ENCODE peak calls at places on chromosomes 4 and X, in five cellular contexts. V, O, Y, Z and G are unnamed samples.

GRCh38 chrX:39261446-39262147 is 460.3 kb downstream of the MID1IP1 start:
- DNase-seq in V (no peak), O (no peak), Y (peak; percentile 85), Z (no peak), G (peak; percentile 38)

GRCh38 chr4:36303430-36304137 is 22.2 kb downstream of the DTHD1 start:
- DNase-seq in V (no peak), O (no peak), Y (no peak), Z (no peak), G (no peak)

GRCh38 chrX:8730812-8731578 is 942 bp downstream of the ANOS1 start:
- DNase-seq in V (no peak), O (no peak), Y (no peak), Z (no peak), G (no peak)

GRCh38 chr4:41887821-41888699 is 47.2 kb upstream of the TMEM33 start:
- DNase-seq in V (no peak), O (no peak), Y (peak; percentile 66), Z (peak; percentile 55), G (peak; percentile 39)

GRCh38 chrX:20265221-20265725 is 1.4 kb downstream of the RPS6KA3 start:
- DNase-seq in V (peak; percentile 72), O (peak; percentile 77), Y (peak; percentile 90), Z (peak; percentile 38), G (peak; percentile 53)

GRCh38 chr4:96833831-96834230 is 993.9 kb downstream of the PDHA2 start:
- DNase-seq in V (no peak), O (no peak), Y (no peak), Z (no peak), G (no peak)

GRCh38 chr4:79653871-79654270 is 245.8 kb upstream of the GK2 start:
- DNase-seq in V (no peak), O (no peak), Y (no peak), Z (no peak), G (no peak)

GRCh38 chr4:63983224-63983623 is 426.0 kb downstream of the TECRL start:
- DNase-seq in V (no peak), O (no peak), Y (no peak), Z (no peak), G (no peak)

GRCh38 chrX:149495573-149496071 is 9.5 kb downstream of the IDS start:
- DNase-seq in V (no peak), O (no peak), Y (peak; percentile 89), Z (no peak), G (peak; percentile 61)

GRCh38 chr4:3718462-3718861 is 47.7 kb upstream of the ADRA2C start:
- DNase-seq in V (no peak), O (no peak), Y (no peak), Z (no peak), G (no peak)

DNA sequence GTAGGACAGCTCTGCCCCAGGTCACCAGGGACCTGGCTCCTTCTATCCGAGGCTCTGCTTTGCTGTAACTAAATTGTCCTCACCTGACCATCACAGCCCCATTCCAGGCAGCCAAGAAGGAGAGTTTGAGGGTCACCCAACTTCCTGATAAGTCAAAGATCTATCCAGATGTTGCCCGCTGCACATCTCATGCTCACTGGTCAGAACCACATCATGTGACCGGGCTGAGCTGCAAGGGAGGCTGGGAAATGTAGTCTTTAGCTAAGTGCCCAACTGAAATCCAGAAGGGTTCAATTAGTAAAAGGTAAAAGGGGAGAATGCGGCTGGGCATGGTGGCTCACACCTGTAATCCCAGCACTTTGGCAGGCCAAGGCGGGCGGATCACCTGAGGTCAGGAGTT is 18.4 kb downstream of the HMX1 start:
- DNase-seq in V (no peak), O (no peak), Y (no peak), Z (no peak), G (no peak)
- H3K27me3 ChIP-seq in V (peaks cover 29% of the 10 kb centered on the region), O (peaks cover 30% of the 10 kb centered on the region), Y (peaks cover 67% of the 10 kb centered on the region), Z (no peaks in the 10 kb centered on the region), G (peaks cover 32% of the 10 kb centered on the region)

DNA sequence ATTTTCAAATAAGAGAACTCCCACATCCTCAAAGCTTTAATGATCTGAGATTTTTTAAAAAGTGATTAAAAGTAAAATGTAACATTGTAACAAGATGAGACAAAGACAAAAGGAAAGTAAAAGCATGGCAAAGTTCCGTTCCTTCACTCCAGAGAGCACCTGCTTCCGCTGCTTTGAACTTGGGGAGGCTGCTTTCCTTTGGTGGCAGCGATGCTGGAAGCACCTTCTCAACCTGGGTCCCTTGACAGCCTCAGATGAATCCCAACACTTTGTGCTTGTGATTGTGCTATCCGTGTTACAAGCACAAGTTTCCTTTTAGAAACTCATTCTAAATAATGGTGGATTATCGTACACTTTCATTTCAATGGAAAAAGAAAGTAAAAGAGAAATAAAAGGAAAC is 59.7 kb downstream of the HADH start:
- DNase-seq in V (no peak), O (no peak), Y (no peak), Z (no peak), G (peak; percentile 58)
- H3K4me3 ChIP-seq in V (no peak overlapping the region), O (no peak overlapping the region), Y (no peak overlapping the region), Z (no peak overlapping the region), G (peak overlapping the region; percentile 22)

GRCh38 chr4:6226506-6226905 is 26.2 kb upstream of the JAKMIP1 start:
- DNase-seq in V (no peak), O (no peak), Y (no peak), Z (no peak), G (no peak)
- H3K27me3 ChIP-seq in V (peaks cover 1% of the 10 kb centered on the region), O (peaks cover 11% of the 10 kb centered on the region), Y (peaks cover 9% of the 10 kb centered on the region), Z (no peaks in the 10 kb centered on the region), G (peaks cover 12% of the 10 kb centered on the region)

GRCh38 chr4:140567722-140568121 is 1.0 kb downstream of the UCP1 start:
- DNase-seq in V (no peak), O (peak; percentile 22), Y (peak; percentile 24), Z (peak; percentile 12), G (peak; percentile 20)
- H3K4me3 ChIP-seq in V (no peak overlapping the region), O (peak overlapping the region; percentile 53), Y (peak overlapping the region; percentile 17), Z (no peak overlapping the region), G (no peak overlapping the region)

GRCh38 chrX:25011589-25012432 is 4.0 kb downstream of the ARX start:
- DNase-seq in V (no peak), O (no peak), Y (no peak), Z (no peak), G (no peak)
- H3K27me3 ChIP-seq in V (peaks cover 65% of the 10 kb centered on the region), O (peaks cover 66% of the 10 kb centered on the region), Y (peaks cover 60% of the 10 kb centered on the region), Z (no peaks in the 10 kb centered on the region), G (peaks cover 39% of the 10 kb centered on the region)

GRCh38 chrX:125394449-125394848 is 74.8 kb downstream of the TEX13C start:
- DNase-seq in V (no peak), O (no peak), Y (no peak), Z (no peak), G (no peak)
- H3K4me3 ChIP-seq in V (no peak overlapping the region), O (no peak overlapping the region), Y (no peak overlapping the region), Z (no peak overlapping the region), G (no peak overlapping the region)

DNA sequence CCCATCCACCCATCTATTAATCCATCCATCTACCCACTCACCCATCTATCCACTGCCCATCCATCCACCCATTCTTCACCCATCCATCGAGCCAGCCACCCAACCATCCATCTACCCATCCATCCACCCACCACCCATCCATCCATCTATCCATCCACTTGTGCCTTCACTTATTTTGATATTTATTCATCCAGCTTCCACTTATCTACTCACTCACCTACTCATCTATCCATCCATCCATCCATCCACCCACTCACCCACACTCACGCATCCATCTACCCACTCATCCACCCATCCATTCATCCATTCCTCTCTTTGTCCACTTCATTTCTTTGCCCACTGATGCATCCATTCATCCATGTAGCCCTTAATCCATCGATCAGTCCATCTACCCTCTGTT is 72.9 kb upstream of the AFAP1 start:
- DNase-seq in V (no peak), O (no peak), Y (no peak), Z (no peak), G (no peak)
- H3K27me3 ChIP-seq in V (no peaks in the 10 kb centered on the region), O (no peaks in the 10 kb centered on the region), Y (peaks cover 70% of the 10 kb centered on the region), Z (no peaks in the 10 kb centered on the region), G (no peaks in the 10 kb centered on the region)

GRCh38 chrX:13254076-13254785 is 65.6 kb downstream of the ATXN3L start:
- DNase-seq in V (peak; percentile 38), O (peak; percentile 57), Y (peak; percentile 36), Z (peak; percentile 48), G (peak; percentile 27)
- H3K4me3 ChIP-seq in V (no peak overlapping the region), O (no peak overlapping the region), Y (no peak overlapping the region), Z (no peak overlapping the region), G (no peak overlapping the region)